ENCODE peak calls at places on chromosome 1, in four cellular contexts. T is upper lobe of right lung, F is thoracic aorta, A is ascending aorta. I is an unnamed sample. For H3K36me3, the result is how much of the 10 kb centered on the place peaks cover.

GRCh38 chr1:212035835-212036605 is 472 bp downstream of the DTL start:
- DNase-seq in T (no peak), F (no peak), A (no peak), I (no peak)

GRCh38 chr1:15965228-15965767 is 10.6 kb downstream of the ZBTB17 start:
- DNase-seq in T (no peak), F (no peak), A (no peak), I (no peak)

GRCh38 chr1:54857741-54858665 is 29.0 kb downstream of the DHCR24 start:
- DNase-seq in T (peak), F (no peak), A (no peak), I (peak)

GRCh38 chr1:168643152-168643551 is 66.7 kb downstream of the XCL1 start:
- DNase-seq in T (no peak), F (no peak), A (no peak), I (no peak)

GRCh38 chr1:158998781-158999161 is 10.9 kb upstream of the IFI16 start:
- DNase-seq in T (peak), F (no peak), A (no peak), I (no peak)

GRCh38 chr1:5747428-5748285 is 244.6 kb downstream of the NPHP4 start:
- DNase-seq in T (peak), F (no peak), A (no peak), I (no peak)

GRCh38 chr1:5451671-5452070 is 540.6 kb downstream of the NPHP4 start:
- DNase-seq in T (peak), F (no peak), A (no peak), I (no peak)

GRCh38 chr1:6325482-6325881 is 64.6 kb upstream of the GPR153 start:
- DNase-seq in T (no peak), F (no peak), A (no peak), I (no peak)

GRCh38 chr1:206716519-206717236 is 32.0 kb downstream of the MAPKAPK2 start:
- DNase-seq in T (peak), F (no peak), A (no peak), I (no peak)

GRCh38 chr1:205849619-205850355 is at the start of gene PM20D1:
- DNase-seq in T (peak), F (peak), A (peak), I (peak)

GRCh38 chr1:59017501-59018231 is 233.8 kb upstream of the JUN start:
- DNase-seq in T (no peak), F (no peak), A (no peak), I (no peak)

GRCh38 chr1:64175639-64176038 is 27.8 kb upstream of the UBE2U start:
- DNase-seq in T (no peak), F (no peak), A (no peak), I (no peak)

GRCh38 chr1:48387409-48387808 is 84.6 kb downstream of the SPATA6 start:
- DNase-seq in T (no peak), F (no peak), A (no peak), I (no peak)

GRCh38 chr1:6911974-6912373 is 126.7 kb downstream of the CAMTA1 start:
- DNase-seq in T (no peak), F (no peak), A (no peak), I (no peak)

GRCh38 chr1:201112173-201112731 is at the start of gene CACNA1S:
- DNase-seq in T (no peak), F (no peak), A (no peak), I (no peak)

GRCh38 chr1:50103615-50104081 is 5.1 kb upstream of the ELAVL4 start:
- DNase-seq in T (no peak), F (no peak), A (no peak), I (no peak)

GRCh38 chr1:215380566-215380965 is 186.5 kb upstream of the KCTD3 start:
- DNase-seq in T (no peak), F (no peak), A (no peak), I (no peak)

GRCh38 chr1:212124891-212125582 is 89.5 kb downstream of the DTL start:
- DNase-seq in T (no peak), F (no peak), A (no peak), I (no peak)

GRCh38 chr1:3716351-3716750 is 35.9 kb upstream of the CCDC27 start:
- DNase-seq in T (no peak), F (no peak), A (no peak), I (no peak)

GRCh38 chr1:61370908-61371279 is 288.5 kb downstream of the NFIA start:
- DNase-seq in T (no peak), F (no peak), A (no peak), I (no peak)

GRCh38 chr1:181122227-181122626 is 33.7 kb downstream of the IER5 start:
- DNase-seq in T (no peak), F (no peak), A (no peak), I (no peak)

GRCh38 chr1:15696956-15697521 is 12.9 kb downstream of the PLEKHM2 start:
- DNase-seq in T (no peak), F (no peak), A (no peak), I (no peak)

GRCh38 chr1:20885121-20885520 is 98.0 kb upstream of the HP1BP3 start:
- DNase-seq in T (no peak), F (no peak), A (no peak), I (no peak)

GRCh38 chr1:244353572-244354091 is 98.1 kb downstream of the ADSS2 start:
- DNase-seq in T (no peak), F (peak), A (peak), I (peak)

GRCh38 chr1:936865-937264 is 13.1 kb downstream of the SAMD11 start:
- DNase-seq in T (no peak), F (no peak), A (no peak), I (no peak)

GRCh38 chr1:1208713-1209433 is 2.5 kb upstream of the TNFRSF18 start:
- DNase-seq in T (no peak), F (no peak), A (no peak), I (no peak)

GRCh38 chr1:151146072-151146415 is 387 bp downstream of the SEMA6C start:
- DNase-seq in T (no peak), F (no peak), A (no peak), I (no peak)

GRCh38 chr1:114353233-114353632 is 157.8 kb downstream of the TRIM33 start:
- DNase-seq in T (peak), F (no peak), A (no peak), I (peak)

GRCh38 chr1:218463194-218464156 is 118.3 kb downstream of the TGFB2 start:
- DNase-seq in T (no peak), F (no peak), A (no peak), I (no peak)

GRCh38 chr1:59900640-59901039 is 25.9 kb downstream of the CYP2J2 start:
- DNase-seq in T (no peak), F (no peak), A (no peak), I (no peak)

GRCh38 chr1:32798679-32799416 is 18.3 kb downstream of the YARS1 start:
- DNase-seq in T (no peak), F (no peak), A (no peak), I (no peak)

GRCh38 chr1:68800182-68800581 is 303.3 kb upstream of the DEPDC1 start:
- DNase-seq in T (no peak), F (no peak), A (no peak), I (no peak)

GRCh38 chr1:30618335-30618747 is 105.0 kb downstream of the MATN1 start:
- DNase-seq in T (no peak), F (no peak), A (no peak), I (peak)

GRCh38 chr1:31441073-31441472 is 28.1 kb downstream of the SERINC2 start:
- DNase-seq in T (peak), F (no peak), A (no peak), I (no peak)

GRCh38 chr1:23562138-23562819 is 3.0 kb upstream of the ID3 start:
- DNase-seq in T (peak), F (peak), A (peak), I (peak)

GRCh38 chr1:26540346-26540745 is 10.8 kb downstream of the RPS6KA1 start:
- DNase-seq in T (no peak), F (no peak), A (no peak), I (no peak)

GRCh38 chr1:26537951-26538352 is 8.4 kb downstream of the RPS6KA1 start:
- DNase-seq in T (no peak), F (no peak), A (no peak), I (no peak)

GRCh38 chr1:26539722-26540121 is 10.2 kb downstream of the RPS6KA1 start:
- DNase-seq in T (no peak), F (no peak), A (no peak), I (no peak)

GRCh38 chr1:26536521-26536920 is 7.0 kb downstream of the RPS6KA1 start:
- DNase-seq in T (no peak), F (no peak), A (no peak), I (no peak)

GRCh38 chr1:26538480-26539412 is 9.2 kb downstream of the RPS6KA1 start:
- DNase-seq in T (no peak), F (no peak), A (no peak), I (no peak)
- H3K4me3 ChIP-seq in T (no peak), F (no peak), A (no peak), I (no peak)

DNA sequence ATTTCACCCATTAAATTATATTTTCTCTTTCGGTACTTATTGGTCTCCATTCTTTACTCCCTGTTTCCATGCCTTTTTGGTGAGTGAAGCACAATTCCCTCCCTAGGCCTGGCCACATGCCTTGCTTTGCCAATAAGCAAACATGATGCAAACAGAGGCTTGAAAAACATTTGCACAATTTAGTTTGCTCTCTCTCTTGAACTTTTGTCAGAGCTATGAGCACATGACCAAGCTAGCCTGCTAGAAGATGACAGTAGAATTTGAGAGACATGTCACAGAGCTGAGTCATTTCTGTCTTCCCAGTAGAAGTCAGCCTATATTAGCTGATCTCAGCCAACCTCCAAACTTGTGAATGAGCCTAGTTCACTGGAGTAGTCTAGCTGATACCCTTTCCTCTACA is 24.6 kb downstream of the ANGPTL3 start:
- DNase-seq in T (peak), F (no peak), A (no peak), I (peak)
- H3K36me3 ChIP-seq in T (under half), F (under half), A (under half), I (under half)

DNA sequence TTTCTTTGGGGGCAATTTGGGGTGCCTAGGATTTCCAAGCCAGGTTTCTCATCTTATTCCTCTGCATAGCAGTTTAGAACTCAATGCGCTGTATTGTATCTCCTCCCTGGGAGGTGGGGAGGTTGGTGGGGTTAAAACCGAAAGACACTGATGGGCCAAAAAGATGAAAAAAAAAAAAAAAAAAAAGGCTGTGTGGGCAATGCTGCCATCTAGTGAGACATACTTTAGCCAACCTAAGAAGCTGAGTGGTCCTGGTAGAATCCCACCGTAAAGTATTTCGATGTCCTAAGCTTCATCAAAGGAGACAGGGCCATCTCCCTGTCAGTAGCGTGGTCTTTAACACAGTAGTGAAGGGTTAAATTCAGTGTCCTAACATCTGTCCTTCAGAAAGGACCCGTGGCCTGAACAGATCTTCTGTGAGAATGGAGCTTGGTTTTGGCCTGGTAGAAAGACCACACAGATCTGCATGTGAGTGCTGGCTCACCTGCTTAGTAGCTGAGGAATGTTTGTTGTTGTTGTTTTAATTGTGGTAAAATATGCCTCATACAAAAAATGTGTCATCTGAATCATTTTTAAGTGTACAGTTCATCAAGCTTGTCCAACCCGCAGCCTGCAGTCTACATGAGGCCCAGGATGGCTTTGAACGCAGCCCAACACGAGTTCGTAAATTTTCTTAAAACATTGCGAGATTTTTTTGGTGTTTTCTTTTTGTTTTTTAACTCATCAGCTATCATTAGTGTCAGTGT is 226.2 kb downstream of the KIF26B start:
- DNase-seq in T (no peak), F (no peak), A (no peak), I (no peak)
- TF ChIP-seq CTCF in T (peak), F (no peak), A (no peak), I (peak)

GRCh38 chr1:162444903-162445302 is 33.0 kb upstream of the SH2D1B start:
- DNase-seq in T (no peak), F (no peak), A (no peak), I (no peak)
- H3K4me3 ChIP-seq in T (no peak), F (no peak), A (no peak), I (no peak)

DNA sequence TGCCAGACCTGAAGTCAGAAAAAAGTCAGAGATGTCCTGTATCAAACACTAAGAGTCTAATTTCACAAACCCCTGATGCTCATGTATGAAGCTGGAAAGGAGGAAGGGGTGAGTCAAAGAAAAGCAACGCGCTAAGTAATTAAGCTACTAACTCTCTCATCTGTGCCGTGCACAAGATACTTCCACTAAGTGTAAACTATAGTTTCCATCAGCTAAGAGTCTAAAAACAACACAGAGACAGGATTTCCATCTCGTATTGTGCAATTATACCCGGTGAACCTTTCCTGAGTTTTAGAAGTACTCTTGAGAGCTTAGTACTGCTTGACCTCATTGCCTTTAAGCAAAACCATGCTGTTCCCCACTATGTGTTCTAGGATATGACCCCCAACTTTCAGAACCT is 19.0 kb downstream of the DNALI1 start:
- DNase-seq in T (no peak), F (no peak), A (no peak), I (no peak)
- H3K36me3 ChIP-seq in T (half or more), F (half or more), A (half or more), I (under half)

GRCh38 chr1:197958861-197959260 is 41.7 kb downstream of the LHX9 start:
- DNase-seq in T (no peak), F (no peak), A (no peak), I (no peak)
- TF ChIP-seq CTCF in T (no peak), F (no peak), A (no peak), I (no peak)

GRCh38 chr1:44808063-44808937 is at the start of gene BTBD19:
- DNase-seq in T (peak), F (no peak), A (peak), I (no peak)

GRCh38 chr1:44806704-44807363 is at the start of gene DYNLT4:
- DNase-seq in T (no peak), F (no peak), A (peak), I (no peak)

GRCh38 chr1:44808938-44809917 is 905 bp downstream of the BTBD19 start:
- DNase-seq in T (peak), F (no peak), A (peak), I (no peak)

GRCh38 chr1:44806025-44806703 is 987 bp downstream of the DYNLT4 start:
- DNase-seq in T (peak), F (no peak), A (peak), I (no peak)

DNA sequence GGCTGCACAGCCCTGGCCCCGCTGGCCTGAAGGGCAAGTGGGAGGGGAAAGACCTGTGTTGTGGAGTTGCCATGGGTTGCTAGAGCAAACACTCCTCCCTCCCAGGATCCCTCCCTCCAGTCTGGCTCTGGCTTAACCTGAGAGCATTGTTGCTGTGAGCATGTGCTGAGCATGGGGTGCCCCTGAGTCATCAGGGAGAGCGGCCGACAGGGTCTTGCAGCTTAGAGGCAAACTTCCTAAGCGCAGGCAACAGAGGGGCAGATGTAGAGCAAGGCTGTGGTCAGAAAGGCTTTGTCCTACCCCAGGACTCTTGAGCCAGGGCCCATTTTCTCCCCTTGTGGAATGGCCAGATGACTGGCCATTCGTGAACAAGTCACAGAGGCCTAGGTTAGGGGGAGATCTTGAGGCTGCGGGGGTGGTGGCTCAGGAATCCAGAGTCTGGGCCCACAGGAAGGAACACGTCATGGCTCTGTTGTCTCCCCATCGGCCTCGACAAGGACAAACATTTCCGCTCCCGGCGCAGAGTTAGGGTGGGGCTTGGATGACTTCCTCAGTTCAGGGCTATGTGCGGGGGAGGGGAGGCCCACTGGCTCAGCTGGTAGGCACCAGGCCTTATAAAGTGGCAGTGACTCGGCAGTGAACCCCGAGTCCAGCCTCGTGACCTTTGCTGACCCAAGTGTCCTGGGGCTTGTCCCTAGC is 362 bp upstream of the DYNLT4 start:
- DNase-seq in T (peak), F (peak), A (peak), I (peak)
- H3K4me3 ChIP-seq in T (peak), F (peak), A (peak), I (no peak)

I was measured in kidney epithelial cell.